ENCODE peak calls at places on chromosome 22, in seven cellular contexts. F, L, E, K, B, H and G are unnamed samples.

GRCh38 chr22:37855462-37855861 is 6.2 kb downstream of the EIF3L start:
- DNase-seq in K (no peak), B (no peak), F (no peak), L (no peak), H (no peak), E (no peak), G (no peak)

GRCh38 chr22:44505796-44506354 is 7.8 kb upstream of the RTL6 start:
- DNase-seq in K (no peak), F (no peak), B (no peak), E (no peak), H (no peak), L (no peak), G (no peak)

GRCh38 chr22:17171313-17172171 is 12.5 kb upstream of the HDHD5 start:
- DNase-seq in E (peak), K (peak), F (peak), H (peak), L (peak), B (peak), G (peak)

GRCh38 chr22:18059991-18060390 is 17.8 kb upstream of the PEX26 start:
- DNase-seq in F (no peak), B (no peak), K (no peak), H (no peak), E (no peak), L (no peak), G (no peak)

GRCh38 chr22:48247829-48248228 is 1485.4 kb downstream of the TBC1D22A start:
- DNase-seq in H (no peak), L (no peak), E (no peak), B (no peak), F (no peak), K (no peak), G (no peak)

GRCh38 chr22:17972385-17973181 is 51.8 kb downstream of the MICAL3 start:
- DNase-seq in L (no peak), K (peak), H (no peak), F (no peak), B (peak), E (peak), G (peak)

GRCh38 chr22:48369789-48370507 is 1457.7 kb downstream of the BRD1 start:
- DNase-seq in B (no peak), F (no peak), H (no peak), L (no peak), K (no peak), E (no peak), G (no peak)

GRCh38 chr22:29018293-29019189 is 43.1 kb downstream of the C22orf31 start:
- DNase-seq in B (no peak), L (no peak), K (no peak), F (no peak), E (no peak), H (no peak), G (no peak)

GRCh38 chr22:44130076-44130711 is 50.5 kb upstream of the PARVG start:
- DNase-seq in L (no peak), E (peak), K (no peak), H (no peak), F (no peak), B (no peak), G (no peak)

GRCh38 chr22:37228106-37229011 is 15.7 kb downstream of the RAC2 start:
- DNase-seq in L (no peak), K (no peak), B (no peak), E (peak), H (no peak), F (no peak), G (no peak)

GRCh38 chr22:26890870-26891269 is 233.5 kb downstream of the MIAT start:
- DNase-seq in E (no peak), F (no peak), K (no peak), L (no peak), B (no peak), H (no peak), G (no peak)

GRCh38 chr22:37244114-37244921 is at the start of gene RAC2:
- DNase-seq in B (peak), F (peak), E (peak), K (no peak), L (peak), H (peak), G (peak)

GRCh38 chr22:26585104-26585790 is 4.7 kb downstream of the TPST2 start:
- DNase-seq in B (peak), L (no peak), K (peak), E (peak), H (no peak), F (no peak), G (peak)

GRCh38 chr22:43302462-43303109 is 40.6 kb downstream of the SCUBE1 start:
- DNase-seq in F (no peak), H (no peak), L (no peak), K (no peak), B (no peak), E (no peak), G (no peak)

GRCh38 chr22:47996446-47996857 is 1234.0 kb downstream of the TBC1D22A start:
- DNase-seq in L (no peak), B (no peak), F (no peak), H (no peak), E (no peak), K (no peak), G (no peak)

GRCh38 chr22:23514317-23515038 is 65.6 kb downstream of the IGLL1 start:
- DNase-seq in B (no peak), L (no peak), E (no peak), K (no peak), F (peak), H (no peak), G (no peak)

GRCh38 chr22:29011200-29011867 is 50.3 kb downstream of the C22orf31 start:
- DNase-seq in K (no peak), H (no peak), F (no peak), B (no peak), L (no peak), E (no peak), G (no peak)

GRCh38 chr22:36926309-36926708 is 12.9 kb downstream of the CSF2RB start:
- DNase-seq in L (no peak), F (no peak), H (no peak), E (no peak), K (no peak), B (no peak), G (no peak)

GRCh38 chr22:17926516-17926915 is 97.8 kb downstream of the MICAL3 start:
- DNase-seq in B (no peak), L (no peak), F (no peak), K (no peak), E (no peak), H (no peak), G (no peak)

GRCh38 chr22:46054091-46054877 is 77.3 kb upstream of the WNT7B start:
- DNase-seq in F (no peak), E (peak), H (no peak), B (peak), K (peak), L (no peak), G (no peak)

GRCh38 chr22:43740587-43741270 is 71.4 kb downstream of the EFCAB6 start:
- DNase-seq in H (no peak), K (no peak), F (no peak), B (no peak), L (no peak), E (no peak), G (no peak)

GRCh38 chr22:38172489-38173155 is 9.0 kb downstream of the PLA2G6 start:
- DNase-seq in E (peak), B (peak), K (peak), F (no peak), H (no peak), L (peak), G (no peak)

GRCh38 chr22:47724030-47724429 is 961.6 kb downstream of the TBC1D22A start:
- DNase-seq in B (no peak), L (no peak), H (no peak), K (no peak), F (no peak), E (no peak), G (no peak)

GRCh38 chr22:44363214-44363979 is 50.6 kb upstream of the SHISAL1 start:
- DNase-seq in H (no peak), E (peak), K (peak), F (no peak), L (peak), B (peak), G (peak)

GRCh38 chr22:36036167-36036624 is 7.6 kb upstream of the RBFOX2 start:
- DNase-seq in B (no peak), F (no peak), L (no peak), K (no peak), E (no peak), H (no peak), G (no peak)

DNA sequence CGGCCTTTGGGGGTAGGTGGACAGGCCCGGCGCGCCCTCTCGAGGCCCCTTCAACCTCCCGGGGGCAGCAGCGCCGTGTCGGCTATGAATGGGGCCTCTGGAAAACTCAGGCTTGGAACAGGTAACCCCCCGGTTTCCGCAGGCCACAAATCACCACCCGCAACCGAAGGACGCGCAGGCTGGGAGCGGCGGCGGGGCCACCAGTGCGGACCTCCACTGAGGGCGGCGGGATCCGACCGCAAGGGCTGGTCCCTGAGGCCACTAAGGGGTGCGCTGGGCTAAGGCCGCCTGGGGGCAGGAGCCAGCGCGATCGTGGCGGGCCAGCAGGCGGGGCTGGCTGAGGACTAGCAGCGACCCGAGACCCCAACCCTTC is 695 bp upstream of the ATF4 start:
- DNase-seq in K (peak), E (no peak), H (no peak), F (no peak), B (peak), L (peak), G (no peak)
- TF ChIP-seq POLR2A in K (peak), E (no peak), H (peak), F (no peak), B (peak), L (peak), G (peak)

GRCh38 chr22:21660904-21661303 is 4.9 kb upstream of the PPIL2 start:
- DNase-seq in B (no peak), H (no peak), L (no peak), K (no peak), F (no peak), E (no peak), G (no peak)
- TF ChIP-seq POLR2A in B (no peak), H (no peak), L (no peak), K (no peak), F (no peak), E (no peak), G (no peak)

DNA sequence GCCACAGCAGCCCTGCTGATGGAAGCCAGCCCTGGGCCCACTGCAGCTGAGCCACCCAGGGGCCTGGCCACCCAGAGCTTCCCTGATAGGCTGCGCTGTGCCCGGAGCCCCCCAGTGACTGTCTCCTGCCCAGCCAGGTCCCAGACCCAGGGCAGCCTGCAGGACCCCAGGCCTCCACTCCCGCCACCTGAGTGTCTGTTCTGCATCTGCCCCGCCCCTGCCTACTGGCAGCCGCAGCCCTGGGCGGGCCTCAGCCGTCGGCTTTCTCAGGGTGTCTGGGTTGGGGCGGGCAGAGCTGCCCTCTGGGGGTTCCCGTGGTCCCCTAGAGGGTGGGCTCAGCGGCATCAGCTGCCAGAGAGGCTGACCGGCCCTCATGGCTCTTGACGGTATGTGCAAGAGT is 12.5 kb upstream of the PIM3 start:
- DNase-seq in L (no peak), K (no peak), F (no peak), H (no peak), E (no peak), B (no peak), G (no peak)
- TF ChIP-seq POLR2A in L (no peak), K (no peak), F (no peak), H (peak), E (no peak), B (no peak), G (no peak)

DNA sequence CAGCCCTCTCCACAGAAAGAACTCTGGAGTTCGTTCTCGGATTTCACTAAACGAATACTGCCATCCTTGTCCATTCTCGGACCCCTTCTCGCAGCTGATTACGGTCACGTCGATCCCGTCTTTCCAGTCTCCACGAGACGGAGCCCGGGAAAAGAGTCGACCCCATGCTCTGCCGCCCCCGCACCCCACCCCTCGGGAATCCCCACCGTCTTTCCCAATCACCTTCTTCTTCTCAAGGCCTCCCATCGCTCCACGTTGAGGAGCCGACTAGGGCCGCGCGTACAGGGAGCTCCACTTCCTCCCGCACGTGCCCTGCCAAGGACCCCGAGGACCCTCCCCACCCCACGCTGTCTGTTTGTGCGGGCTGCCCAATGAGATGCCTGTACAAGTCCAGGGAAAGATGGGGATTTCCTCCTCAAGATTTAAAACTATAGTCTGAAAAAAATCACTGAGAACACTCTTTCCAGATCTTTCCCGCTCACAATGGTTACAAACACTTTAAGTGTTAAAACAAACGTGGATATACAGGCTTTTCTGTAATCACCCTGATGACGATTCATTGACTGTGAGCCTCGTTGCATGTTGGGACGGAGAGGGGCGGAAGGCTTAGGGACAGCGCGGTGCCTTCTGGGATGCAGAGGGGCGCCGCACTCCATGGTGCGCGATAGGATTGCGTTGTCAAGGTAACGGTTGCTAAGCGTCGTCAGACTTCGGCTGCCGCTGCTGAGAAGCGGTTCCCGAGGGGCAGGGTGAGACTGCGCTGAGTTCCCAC is at the start of gene PES1:
- DNase-seq in F (peak), B (peak), L (peak), H (peak), E (peak), K (peak), G (peak)
- TF ChIP-seq POLR2A in F (peak), B (no peak), L (no peak), H (peak), E (peak), K (no peak), G (peak)

GRCh38 chr22:50293441-50294318 is 13.8 kb downstream of the PLXNB2 start:
- DNase-seq in B (peak), H (no peak), F (no peak), K (no peak), E (peak), L (no peak), G (peak)
- TF ChIP-seq POLR2A in B (no peak), H (no peak), F (no peak), K (no peak), E (no peak), L (no peak), G (peak)

GRCh38 chr22:41091139-41092022 is 1.0 kb upstream of the EP300 start:
- DNase-seq in K (peak), E (peak), B (peak), L (peak), H (peak), F (peak), G (peak)
- TF ChIP-seq POLR2A in K (peak), E (peak), B (peak), L (peak), H (peak), F (peak), G (peak)

GRCh38 chr22:19122752-19123492 is 710 bp upstream of the DGCR2 start:
- DNase-seq in K (no peak), L (peak), B (no peak), F (no peak), H (no peak), E (peak), G (peak)

GRCh38 chr22:19119949-19120348 is 2.3 kb downstream of the DGCR2 start:
- DNase-seq in K (no peak), B (no peak), H (no peak), L (no peak), E (no peak), F (no peak), G (no peak)

GRCh38 chr22:19120829-19121630 is 1.2 kb downstream of the DGCR2 start:
- DNase-seq in K (peak), H (no peak), F (peak), B (no peak), E (peak), L (no peak), G (peak)

GRCh38 chr22:19122143-19122751 is at the start of gene DGCR2:
- DNase-seq in K (peak), H (peak), B (peak), L (peak), E (peak), F (peak), G (peak)

DNA sequence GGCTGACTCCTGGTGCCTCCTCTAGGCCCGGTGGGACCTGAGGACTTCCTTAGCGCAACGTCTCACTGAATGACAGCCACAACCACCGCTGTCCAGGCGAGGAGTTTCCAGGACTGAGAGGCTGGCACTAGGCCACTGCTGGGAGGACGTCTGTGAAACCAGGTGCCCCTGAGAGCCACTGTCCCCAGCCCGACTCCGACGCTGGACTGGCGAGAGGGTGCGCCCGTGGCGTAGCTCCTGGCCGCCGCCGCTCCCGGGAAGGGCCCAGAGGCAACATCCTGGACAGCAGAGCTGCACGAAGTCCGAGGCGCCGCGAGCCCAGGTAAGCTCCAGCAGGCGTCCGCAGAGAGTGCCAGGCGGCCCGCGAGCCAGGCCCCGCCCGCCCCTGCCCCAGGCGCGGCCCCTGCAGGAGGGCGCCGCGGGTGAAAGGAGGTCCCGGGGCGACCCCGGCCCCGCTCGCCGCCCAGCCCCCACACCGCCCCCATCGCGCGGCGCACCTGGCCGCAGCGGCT is 525 bp downstream of the DGCR2 start:
- DNase-seq in H (no peak), L (peak), F (peak), B (peak), E (peak), K (peak), G (peak)
- TF ChIP-seq POLR2A in H (no peak), L (no peak), F (no peak), B (no peak), E (no peak), K (peak), G (no peak)

DNA sequence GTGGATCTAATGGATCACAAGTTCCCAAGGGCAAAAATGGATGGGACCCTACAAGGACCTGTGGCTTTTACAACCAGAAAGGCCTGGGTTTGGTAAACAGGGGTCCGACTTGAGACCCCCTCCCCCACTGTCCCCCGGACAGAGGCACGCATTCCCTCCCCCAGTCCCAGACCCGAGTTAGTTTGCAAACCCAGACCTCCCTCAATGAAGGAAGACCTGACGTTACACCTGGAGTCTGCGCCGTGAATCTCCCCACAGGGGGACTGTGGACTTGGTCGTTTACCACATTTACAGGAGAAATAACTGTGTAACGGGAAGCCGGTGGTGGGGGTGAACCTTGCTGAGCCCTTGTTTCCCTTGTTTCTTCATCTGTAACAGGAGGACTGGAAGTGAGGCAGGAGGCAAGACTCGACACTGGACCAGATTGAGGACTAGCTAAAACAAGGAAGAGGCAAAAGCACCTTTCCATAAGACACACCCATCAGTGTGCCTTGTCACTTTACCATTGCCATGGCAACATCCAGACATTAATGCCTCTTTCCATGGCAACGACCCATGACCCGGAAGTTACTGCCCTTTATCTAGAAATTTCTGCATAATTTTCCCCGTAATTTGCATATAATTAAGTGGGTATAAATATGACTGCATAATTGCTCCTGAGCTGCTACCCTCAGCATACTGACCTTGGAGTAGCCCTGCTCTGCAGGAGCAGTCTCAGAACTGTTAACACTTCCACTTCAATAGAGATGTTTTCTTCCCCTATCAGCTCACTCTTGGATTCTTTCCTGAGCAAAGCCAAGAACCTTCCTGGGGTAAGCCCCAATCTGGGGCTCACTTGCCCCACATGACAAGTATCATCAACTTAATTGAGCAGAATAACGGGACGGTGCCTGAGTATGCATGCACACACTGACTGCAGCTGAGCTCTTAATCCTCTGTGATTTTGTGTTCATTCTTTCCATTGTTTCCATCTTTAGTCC is 25.4 kb downstream of the PDGFB start:
- DNase-seq in E (no peak), K (peak), H (no peak), F (no peak), B (no peak), L (no peak), G (no peak)
- TF ChIP-seq POLR2A in E (no peak), K (no peak), H (no peak), F (no peak), B (no peak), L (no peak), G (no peak)